ENCODE peak calls at places on chromosomes 7 and 10, in seven cellular contexts. N is frontal cortex; L is spleen; V is GM04503; Q is tibial artery; S is activated naive CD4-positive, alpha-beta T cell treated with anti-CD3 and anti-CD28 coated beads, Interleukin-2, amount 50 U/mL, for 72 hours; K is B cell. T is an unnamed sample.
A peak's percentile ranks its signal among the peaks of the same experiment; 100 is the strongest.

GRCh38 chr7:81293806-81294205 is 375.0 kb upstream of the SEMA3C start:
- DNase-seq in L (peak; percentile 54), S (no peak), K (no peak), V (no peak), N (no peak), Q (no peak), T (no peak)

GRCh38 chr10:78335691-78336401 is 302.2 kb downstream of the RPS24 start:
- DNase-seq in N (no peak), K (no peak), V (peak; percentile 61), L (no peak), Q (no peak), S (no peak), T (peak; percentile 44)

GRCh38 chr10:107814865-107815487 is 650.5 kb upstream of the SORCS1 start:
- DNase-seq in Q (peak; percentile 39), L (no peak), K (no peak), V (peak; percentile 1), S (no peak), N (peak; percentile 7), T (no peak)

GRCh38 chr7:2613926-2614613 is 17.7 kb upstream of the TTYH3 start:
- DNase-seq in S (no peak), K (no peak), N (no peak), L (no peak), V (no peak), Q (peak; percentile 87), T (peak; percentile 87)

GRCh38 chr7:157429680-157430224 is 92.9 kb downstream of the DNAJB6 start:
- DNase-seq in Q (no peak), S (no peak), L (no peak), V (no peak), K (no peak), N (no peak), T (no peak)

GRCh38 chr7:78161781-78162180 is 363.2 kb downstream of the PHTF2 start:
- DNase-seq in Q (no peak), L (no peak), N (no peak), V (no peak), K (no peak), S (no peak), T (no peak)

GRCh38 chr7:134368851-134369533 is 52.3 kb upstream of the SLC35B4 start:
- DNase-seq in S (no peak), V (peak; percentile 57), Q (peak; percentile 37), N (no peak), L (no peak), K (no peak), T (no peak)

GRCh38 chr7:30977896-30978564 is 14.3 kb downstream of the GHRHR start:
- DNase-seq in N (no peak), V (no peak), S (no peak), K (no peak), Q (no peak), L (no peak), T (no peak)

GRCh38 chr7:22357311-22358175 is 589 bp upstream of the RAPGEF5 start:
- DNase-seq in Q (no peak), L (no peak), N (peak; percentile 29), S (no peak), V (no peak), K (no peak), T (no peak)

GRCh38 chr7:45064047-45064725 is 24.6 kb downstream of the NACAD start:
- DNase-seq in K (no peak), Q (no peak), L (peak; percentile 67), N (no peak), V (no peak), S (no peak), T (no peak)

GRCh38 chr10:71075759-71076472 is 136.5 kb upstream of the UNC5B start:
- DNase-seq in S (no peak), N (no peak), L (peak; percentile 47), K (peak; percentile 5), Q (peak; percentile 12), V (no peak), T (no peak)

T was measured in psoas muscle.